ENCODE peak calls at places on chromosomes 11 and 22, in five cellular contexts. H is body of pancreas, G is transverse colon, Z is HCT116, E is NB4. V is an unnamed sample.

GRCh38 chr22:28917747-28918543 is 34.6 kb downstream of the ZNRF3 start:
- DNase-seq in G (peak; percentile 32), E (peak; percentile 9), H (peak; percentile 74), Z (peak; percentile 74), V (no peak)

GRCh38 chr22:19974233-19974861 is 32.7 kb upstream of the TXNRD2 start:
- DNase-seq in H (peak; percentile 44), Z (peak; percentile 41), E (peak; percentile 85), G (peak; percentile 52), V (no peak)

GRCh38 chr11:45924036-45924915 is 1.8 kb downstream of the LARGE2 start:
- DNase-seq in G (peak; percentile 6), E (no peak), Z (no peak), H (no peak), V (peak; percentile 62)

GRCh38 chr22:19904174-19904856 is 37.3 kb upstream of the COMT start:
- DNase-seq in H (no peak), E (no peak), Z (no peak), G (no peak), V (no peak)

GRCh38 chr22:19892925-19893324 is 38.3 kb upstream of the GNB1L start:
- DNase-seq in H (no peak), Z (no peak), G (no peak), E (no peak), V (no peak)

GRCh38 chr11:125228425-125228824 is 63.9 kb downstream of the PKNOX2 start:
- DNase-seq in E (no peak), Z (no peak), H (no peak), G (no peak), V (no peak)

GRCh38 chr11:69193151-69193550 is 37.4 kb downstream of the SMIM38 start:
- DNase-seq in E (no peak), G (no peak), H (no peak), Z (no peak), V (no peak)

GRCh38 chr11:113397212-113397611 is 9.6 kb downstream of the ANKK1 start:
- DNase-seq in Z (no peak), G (no peak), H (no peak), E (no peak), V (no peak)

GRCh38 chr11:35626511-35626910 is 8.3 kb downstream of the FJX1 start:
- DNase-seq in Z (no peak), H (no peak), E (no peak), G (no peak), V (no peak)

GRCh38 chr22:44898236-44898635 is 111.6 kb downstream of the PHF21B start:
- DNase-seq in Z (no peak), G (peak; percentile 1), E (no peak), H (no peak), V (peak; percentile 26)

GRCh38 chr11:124670732-124671131 is 2.8 kb downstream of the SIAE start:
- DNase-seq in E (peak; percentile 89), G (no peak), Z (no peak), H (no peak), V (no peak)

GRCh38 chr11:7220636-7221035 is 31.1 kb upstream of the SYT9 start:
- DNase-seq in H (no peak), E (no peak), Z (no peak), G (no peak), V (no peak)

GRCh38 chr11:126655807-126656128 is 300.3 kb downstream of the ST3GAL4 start:
- DNase-seq in Z (no peak), G (no peak), E (no peak), H (no peak), V (no peak)

GRCh38 chr22:48205790-48206189 is 1443.3 kb downstream of the TBC1D22A start:
- DNase-seq in E (no peak), H (no peak), Z (no peak), G (no peak), V (no peak)

GRCh38 chr11:16403851-16404250 is 47.5 kb upstream of the SOX6 start:
- DNase-seq in E (no peak), H (no peak), G (no peak), Z (no peak), V (no peak)

GRCh38 chr11:35515224-35515623 is 10.2 kb downstream of the PAMR1 start:
- DNase-seq in Z (no peak), E (no peak), H (no peak), G (no peak), V (no peak)

GRCh38 chr22:41780714-41781507 is 19.6 kb upstream of the CCDC134 start:
- DNase-seq in G (peak; percentile 81), E (peak; percentile 95), H (peak; percentile 28), Z (no peak), V (peak; percentile 80)

GRCh38 chr22:27885977-27886842 is 32.8 kb downstream of the PITPNB start:
- DNase-seq in G (peak; percentile 39), Z (peak; percentile 8), E (peak; percentile 49), H (peak; percentile 64), V (no peak)

GRCh38 chr11:797300-798092 is 585 bp downstream of the SLC25A22 start:
- DNase-seq in Z (no peak), G (peak; percentile 80), E (peak; percentile 87), H (peak; percentile 76), V (no peak)

GRCh38 chr11:396948-397548 is 3.0 kb downstream of the PKP3 start:
- DNase-seq in E (no peak), G (peak; percentile 58), H (peak; percentile 50), Z (no peak), V (no peak)

GRCh38 chr11:34181254-34181653 is 75.8 kb downstream of the NAT10 start:
- DNase-seq in G (no peak), E (peak; percentile 47), Z (no peak), H (no peak), V (no peak)

GRCh38 chr22:21758056-21758455 is 22.5 kb upstream of the YPEL1 start:
- DNase-seq in G (no peak), Z (no peak), H (no peak), E (no peak), V (no peak)

GRCh38 chr11:92224394-92225205 is at the start of gene FAT3:
- DNase-seq in G (no peak), Z (no peak), H (peak; percentile 12), E (no peak), V (no peak)

GRCh38 chr11:61776561-61777075 is 15.8 kb downstream of the TMEM258 start:
- DNase-seq in H (peak; percentile 85), E (peak; percentile 89), Z (peak; percentile 28), G (peak; percentile 66), V (no peak)

GRCh38 chr11:95898782-95899181 is 25.1 kb downstream of the MTMR2 start:
- DNase-seq in H (no peak), Z (no peak), G (no peak), E (no peak), V (no peak)

GRCh38 chr11:47269829-47270305 is at the start of gene MADD:
- DNase-seq in G (peak; percentile 90), H (peak; percentile 91), Z (peak; percentile 55), E (peak; percentile 94), V (peak; percentile 89)

GRCh38 chr11:47272706-47273105 is 2.8 kb downstream of the MADD start:
- DNase-seq in E (peak; percentile 41), G (no peak), Z (no peak), H (no peak), V (no peak)

GRCh38 chr11:47271328-47271727 is 1.4 kb downstream of the MADD start:
- DNase-seq in G (no peak), E (peak; percentile 21), H (no peak), Z (no peak), V (no peak)

GRCh38 chr11:47270331-47271271 is 668 bp downstream of the MADD start:
- DNase-seq in Z (no peak), E (peak; percentile 63), H (peak; percentile 41), G (peak; percentile 34), V (no peak)

DNA sequence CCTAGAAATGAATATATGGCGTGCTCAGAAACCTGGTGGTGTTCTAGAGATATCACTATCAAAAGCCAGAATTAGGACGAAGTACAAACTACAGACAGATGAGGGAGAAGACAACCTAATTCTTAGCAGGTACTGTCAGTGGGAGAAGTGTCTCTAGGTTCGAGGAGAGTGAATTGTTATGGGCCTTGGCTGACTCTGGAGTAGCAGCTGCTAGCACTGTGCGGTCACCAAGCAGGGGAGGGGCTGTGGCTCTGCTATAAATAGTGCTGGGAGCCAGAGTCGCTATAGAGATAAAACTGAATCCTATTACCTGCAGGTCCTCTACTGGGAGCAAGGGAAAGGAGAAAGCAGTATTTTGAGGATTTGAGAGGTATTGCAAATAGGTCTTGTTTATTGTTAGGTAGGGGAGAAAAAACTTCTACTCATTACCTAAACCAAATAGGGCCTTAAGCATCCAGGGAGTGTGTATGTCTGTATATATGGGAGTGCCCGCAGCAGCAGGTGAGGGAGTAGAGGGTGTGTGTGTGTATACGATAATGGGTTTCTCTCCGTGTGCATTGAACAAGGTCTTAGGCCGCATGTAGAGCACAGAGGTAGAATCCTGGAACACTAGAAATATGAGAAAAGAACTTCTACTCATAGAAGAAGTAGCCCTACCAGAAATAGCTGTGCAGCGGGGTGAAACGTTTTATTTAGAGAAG is 2.2 kb downstream of the MADD start:
- DNase-seq in E (peak; percentile 17), Z (no peak), H (peak; percentile 76), G (peak; percentile 60), V (no peak)
- H3K4me3 ChIP-seq in E (peak overlapping the region; percentile 94), Z (no peak overlapping the region), H (no peak overlapping the region), G (no peak overlapping the region), V (no peak overlapping the region)

GRCh38 chr11:119340335-119341221 is at the start of gene C1QTNF5:
- DNase-seq in E (no peak), Z (no peak), G (peak; percentile 70), H (peak; percentile 87), V (peak; percentile 93)
- TF ChIP-seq POLR2A in E (no peak), Z (no peak), G (no peak), H (peak; percentile 57), V (no peak)

GRCh38 chr11:11845551-11845950 is 3.8 kb downstream of the USP47 start:
- DNase-seq in G (no peak), E (no peak), H (no peak), Z (no peak), V (no peak)
- H3K4me3 ChIP-seq in G (no peak overlapping the region), E (peak overlapping the region; percentile 26), H (no peak overlapping the region), Z (peak overlapping the region; percentile 24), V (no peak overlapping the region)

GRCh38 chr22:50473855-50474671 is 772 bp downstream of the SBF1 start:
- DNase-seq in Z (no peak), E (peak; percentile 36), G (peak; percentile 44), H (peak; percentile 66), V (no peak)
- TF ChIP-seq POLR2A in Z (no peak), E (no peak), G (peak; percentile 22), H (peak; percentile 56), V (no peak)

DNA sequence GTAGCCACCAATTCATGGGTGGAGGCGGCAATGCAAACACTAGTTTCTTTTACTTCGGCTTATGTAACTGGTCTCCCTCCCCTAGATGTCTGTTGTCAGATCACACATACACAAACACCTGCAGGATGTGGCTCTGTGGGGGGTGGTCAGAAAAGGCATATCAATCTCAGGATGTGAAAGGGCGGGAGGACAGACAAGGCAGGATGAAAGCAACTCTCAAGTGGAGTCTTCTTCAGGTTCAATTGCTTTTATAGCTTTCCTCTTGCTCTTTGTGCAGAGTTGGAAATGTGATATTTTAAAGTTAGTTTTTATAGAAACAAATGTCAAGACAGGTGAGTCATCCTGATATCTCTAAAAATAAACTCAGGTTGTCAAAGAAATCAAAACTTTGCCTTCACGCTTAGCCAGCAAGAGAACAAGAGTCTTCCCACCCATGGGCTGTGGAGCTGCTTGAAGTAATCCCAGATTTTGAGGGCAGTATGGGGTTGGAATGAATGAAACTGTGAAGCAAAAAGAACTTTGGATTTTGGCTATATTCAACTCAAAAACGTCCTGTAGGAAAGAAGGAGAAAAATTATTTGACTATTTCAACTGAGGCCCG is 423.4 kb downstream of the GUCY1A2 start:
- DNase-seq in G (no peak), Z (no peak), H (no peak), E (no peak), V (no peak)
- H3K4me3 ChIP-seq in G (no peak overlapping the region), Z (no peak overlapping the region), H (no peak overlapping the region), E (no peak overlapping the region), V (no peak overlapping the region)